ENCODE peak calls at places on chromosomes 3 and 15, in six cellular contexts. J is Calu3, R is GM13977, E is AG04450, O is fibroblast of mammary gland, Q is adrenal gland. I is an unnamed sample.
A peak's percentile ranks its signal among the peaks of the same experiment; 100 is the strongest.

GRCh38 chr15:40098489-40099261 is 10.0 kb downstream of the BMF start:
- DNase-seq in R (peak; percentile 92), E (peak; percentile 93), J (peak; percentile 76), Q (peak; percentile 81), O (peak; percentile 83), I (peak; percentile 76)

GRCh38 chr15:72227192-72227586 is 3.8 kb downstream of the PKM start:
- DNase-seq in E (no peak), R (peak; percentile 45), O (peak; percentile 92), Q (no peak), J (peak; percentile 22), I (peak; percentile 68)

GRCh38 chr3:78919021-78919755 is 848.6 kb downstream of the ROBO1 start:
- DNase-seq in R (peak; percentile 56), O (peak; percentile 91), Q (no peak), J (peak; percentile 1), E (peak; percentile 81), I (no peak)

GRCh38 chr3:129650256-129650872 is 43.9 kb upstream of the PLXND1 start:
- DNase-seq in O (peak; percentile 90), J (peak; percentile 84), R (peak; percentile 56), Q (peak; percentile 59), E (no peak), I (no peak)

GRCh38 chr3:53252105-53252946 is 3.5 kb downstream of the TKT start:
- DNase-seq in J (no peak), O (no peak), E (no peak), R (no peak), Q (no peak), I (no peak)

GRCh38 chr15:77722759-77723460 is 90.2 kb upstream of the LINGO1 start:
- DNase-seq in O (no peak), Q (no peak), R (no peak), J (no peak), E (no peak), I (no peak)

GRCh38 chr3:58296269-58296668 is 9.8 kb upstream of the RPP14 start:
- DNase-seq in E (no peak), Q (no peak), R (no peak), O (no peak), J (no peak), I (no peak)

GRCh38 chr15:78007211-78007956 is 70.1 kb downstream of the TBC1D2B start:
- DNase-seq in E (no peak), O (no peak), J (no peak), R (no peak), Q (no peak), I (no peak)

GRCh38 chr15:44468713-44469385 is 41.4 kb downstream of the CTDSPL2 start:
- DNase-seq in Q (no peak), E (peak; percentile 3), O (peak; percentile 82), R (no peak), J (no peak), I (no peak)

GRCh38 chr3:132972333-132972732 is 65.9 kb upstream of the TMEM108 start:
- DNase-seq in O (no peak), E (no peak), R (no peak), J (no peak), Q (no peak), I (no peak)

GRCh38 chr3:50125541-50126286 is 29.4 kb upstream of the SEMA3F start:
- DNase-seq in R (no peak), E (no peak), J (no peak), Q (no peak), O (no peak), I (no peak)

GRCh38 chr15:61049934-61050333 is 179.2 kb downstream of the RORA start:
- DNase-seq in Q (no peak), E (peak; percentile 52), R (no peak), J (peak; percentile 43), O (peak; percentile 76), I (peak; percentile 72)

GRCh38 chr3:148126962-148127361 is 570.7 kb upstream of the AGTR1 start:
- DNase-seq in J (no peak), R (no peak), Q (no peak), E (no peak), O (no peak), I (no peak)

GRCh38 chr3:50651445-50651844 is 23.3 kb upstream of the DOCK3 start:
- DNase-seq in R (no peak), J (no peak), E (no peak), O (no peak), Q (no peak), I (no peak)

GRCh38 chr15:44536298-44536961 is 517 bp upstream of the EIF3J start:
- DNase-seq in O (peak; percentile 58), E (peak; percentile 43), R (no peak), Q (peak; percentile 86), J (peak; percentile 82), I (peak; percentile 33)

GRCh38 chr3:70749122-70749521 is 436.7 kb upstream of the MDFIC2 start:
- DNase-seq in O (no peak), J (no peak), Q (no peak), E (no peak), R (no peak), I (no peak)

GRCh38 chr3:46705751-46706572 is 4.8 kb downstream of the TMIE start:
- DNase-seq in E (no peak), R (no peak), O (peak; percentile 52), J (peak; percentile 74), Q (peak; percentile 15), I (no peak)

GRCh38 chr3:88957751-88958452 is 149.5 kb upstream of the EPHA3 start:
- DNase-seq in O (peak; percentile 73), J (peak; percentile 3), E (peak; percentile 30), Q (no peak), R (no peak), I (no peak)

GRCh38 chr15:57343018-57343417 is 33.3 kb upstream of the CGNL1 start:
- DNase-seq in O (no peak), E (no peak), R (no peak), Q (no peak), J (no peak), I (no peak)

GRCh38 chr15:75104804-75105557 is 81.6 kb downstream of the PPCDC start:
- DNase-seq in J (peak; percentile 93), E (peak; percentile 45), O (peak; percentile 96), R (peak; percentile 70), Q (no peak), I (peak; percentile 92)

GRCh38 chr15:58147151-58147550 is 9.0 kb downstream of the AQP9 start:
- DNase-seq in J (no peak), Q (no peak), E (no peak), R (no peak), O (peak; percentile 73), I (peak; percentile 99)

DNA sequence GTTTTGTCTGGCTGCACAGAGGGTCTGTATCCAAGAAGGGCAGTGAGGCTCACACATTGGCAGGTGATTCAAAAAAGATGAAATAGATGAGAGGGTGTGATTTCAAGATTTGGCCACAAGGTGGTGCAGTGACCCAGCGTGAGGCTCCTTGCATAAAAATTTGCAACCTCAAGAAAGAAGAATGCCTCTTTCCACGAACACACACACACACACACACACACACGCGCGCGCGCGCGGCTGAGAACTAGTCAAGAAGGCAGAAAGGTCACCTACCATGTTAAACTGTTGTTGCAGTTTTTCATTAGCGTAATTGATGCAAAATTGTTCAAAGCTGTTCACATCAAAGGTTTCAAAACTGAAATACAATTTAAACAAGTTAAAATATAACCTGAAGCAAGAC is 39.2 kb downstream of the MYO5C start:
- DNase-seq in Q (peak; percentile 70), E (peak; percentile 50), J (peak; percentile 73), O (peak; percentile 82), R (peak; percentile 74), I (no peak)
- TF ChIP-seq CTCF in Q (peak; percentile 88), E (peak; percentile 81), J (peak; percentile 66), O (peak; percentile 78), R (peak; percentile 73), I (peak; percentile 74)

GRCh38 chr3:139677341-139678155 is at the start of gene NMNAT3:
- DNase-seq in J (peak; percentile 97), E (no peak), O (peak; percentile 45), Q (peak; percentile 91), R (peak; percentile 85), I (no peak)
- TF ChIP-seq CTCF in J (peak; percentile 12), E (no peak), O (no peak), Q (peak; percentile 12), R (peak; percentile 21), I (peak; percentile 7)

GRCh38 chr3:64224826-64225606 is at the start of gene PRICKLE2:
- DNase-seq in E (peak; percentile 60), J (peak; percentile 73), O (peak; percentile 94), R (peak; percentile 14), Q (peak; percentile 33), I (peak; percentile 89)

GRCh38 chr3:64229903-64230302 is 4.6 kb upstream of the PRICKLE2 start:
- DNase-seq in Q (no peak), J (no peak), E (no peak), O (peak; percentile 51), R (no peak), I (no peak)

GRCh38 chr3:64223809-64224570 is 1.3 kb downstream of the PRICKLE2 start:
- DNase-seq in O (peak; percentile 62), E (no peak), J (no peak), Q (no peak), R (no peak), I (no peak)

GRCh38 chr3:64222501-64222900 is 2.8 kb downstream of the PRICKLE2 start:
- DNase-seq in Q (no peak), E (no peak), O (no peak), R (no peak), J (no peak), I (no peak)

GRCh38 chr3:64225695-64226499 is 631 bp upstream of the PRICKLE2 start:
- DNase-seq in Q (no peak), O (peak; percentile 51), R (no peak), J (no peak), E (no peak), I (no peak)
- TF ChIP-seq CTCF in Q (no peak), O (no peak), R (no peak), J (no peak), E (no peak), I (peak; percentile 4)

DNA sequence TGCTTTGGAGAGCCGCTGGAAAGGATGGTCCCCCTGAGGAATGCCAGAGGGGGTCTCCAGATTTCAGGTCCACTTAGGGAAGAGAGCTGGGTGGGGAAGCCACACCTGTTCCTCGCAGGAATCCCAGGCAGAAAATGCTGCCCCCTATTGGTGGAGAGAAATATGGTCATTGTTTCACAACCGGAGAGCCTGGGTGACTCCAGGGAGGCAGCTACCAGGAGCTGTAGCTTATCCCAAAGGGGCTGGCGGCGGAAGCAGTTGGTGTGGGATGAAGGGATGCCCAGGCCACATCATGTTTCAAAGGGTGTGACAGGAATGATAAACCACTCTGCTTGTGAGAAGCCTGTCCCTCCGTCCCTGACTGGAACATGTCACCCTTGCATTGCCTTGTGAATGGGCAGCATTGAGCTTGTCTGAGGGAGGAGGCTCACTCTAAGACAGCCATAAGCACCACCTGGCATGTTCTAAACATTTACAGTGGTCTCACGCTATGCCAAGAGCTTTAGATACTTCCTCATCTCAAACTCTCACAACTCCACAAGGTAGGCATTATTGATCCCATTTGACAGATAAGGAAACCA is 34.5 kb downstream of the POMGNT2 start:
- DNase-seq in R (no peak), Q (no peak), E (no peak), O (peak; percentile 6), J (no peak), I (no peak)
- TF ChIP-seq CTCF in R (peak; percentile 42), Q (no peak), E (peak; percentile 42), O (peak; percentile 54), J (peak; percentile 49), I (peak; percentile 66)